ENCODE peak calls at places on chromosome 7, in eight cellular contexts. O is psoas muscle; T is upper lobe of right lung; I is spleen; L is Peyer's patch; M is CD8-positive, alpha-beta T cell; A is SJCRH30; R is IMR-90. E is an unnamed sample.

GRCh38 chr7:4799508-4800268 is 24.3 kb downstream of the AP5Z1 start:
- DNase-seq in M (no peak), R (no peak), A (peak; percentile 35), O (peak; percentile 57), T (no peak), I (no peak), L (no peak), E (no peak)

GRCh38 chr7:19009241-19009935 is 108.0 kb downstream of the TWIST1 start:
- DNase-seq in M (no peak), T (no peak), I (no peak), O (no peak), R (peak; percentile 71), L (no peak), A (no peak), E (no peak)

GRCh38 chr7:122546496-122546895 is 152.4 kb downstream of the RNF133 start:
- DNase-seq in R (no peak), I (no peak), T (no peak), M (no peak), O (peak; percentile 15), A (peak; percentile 6), L (no peak), E (no peak)

GRCh38 chr7:103391976-103392375 is 44.5 kb downstream of the PSMC2 start:
- DNase-seq in M (no peak), T (no peak), O (no peak), R (peak; percentile 15), L (no peak), A (no peak), I (no peak), E (no peak)

GRCh38 chr7:141877365-141877764 is 36.1 kb upstream of the PRSS37 start:
- DNase-seq in R (no peak), A (no peak), T (no peak), I (no peak), O (no peak), M (no peak), L (no peak), E (no peak)

GRCh38 chr7:133794490-133794889 is 332.6 kb upstream of the LRGUK start:
- DNase-seq in O (no peak), I (no peak), A (peak; percentile 11), R (peak; percentile 11), M (no peak), L (no peak), T (no peak), E (no peak)

GRCh38 chr7:92831716-92832622 is 4.4 kb downstream of the CDK6 start:
- DNase-seq in M (no peak), T (no peak), L (no peak), I (no peak), A (peak; percentile 55), O (no peak), R (peak; percentile 96), E (peak; percentile 40)

GRCh38 chr7:83976302-83976701 is 218.3 kb downstream of the SEMA3A start:
- DNase-seq in L (no peak), T (no peak), I (no peak), A (peak; percentile 75), M (no peak), O (no peak), R (peak; percentile 44), E (peak; percentile 23)

GRCh38 chr7:116180302-116180701 is 30.0 kb upstream of the TES start:
- DNase-seq in O (no peak), M (no peak), A (peak; percentile 79), I (no peak), R (peak; percentile 68), L (no peak), T (no peak), E (peak; percentile 67)

GRCh38 chr7:5774790-5775189 is 6.7 kb downstream of the RNF216 start:
- DNase-seq in O (no peak), M (no peak), A (no peak), T (no peak), I (no peak), R (no peak), L (no peak), E (no peak)

GRCh38 chr7:151992375-151992774 is 33.1 kb upstream of the GALNT11 start:
- DNase-seq in A (peak; percentile 79), O (peak; percentile 48), I (peak; percentile 84), T (peak; percentile 75), R (no peak), L (peak; percentile 56), M (peak; percentile 33), E (peak; percentile 26)

GRCh38 chr7:13702261-13702660 is 287.2 kb downstream of the ETV1 start:
- DNase-seq in R (no peak), O (no peak), M (no peak), L (no peak), I (no peak), T (no peak), A (no peak), E (no peak)

GRCh38 chr7:117435475-117436043 is 8.3 kb upstream of the ASZ1 start:
- DNase-seq in A (no peak), R (no peak), M (no peak), T (no peak), I (no peak), O (no peak), L (no peak), E (no peak)

GRCh38 chr7:83178066-83178465 is 15.4 kb upstream of the PCLO start:
- DNase-seq in M (no peak), O (no peak), R (no peak), I (no peak), T (no peak), A (peak; percentile 34), L (no peak), E (no peak)

GRCh38 chr7:17144313-17144712 is 154.1 kb upstream of the AHR start:
- DNase-seq in O (no peak), R (peak; percentile 46), L (no peak), T (no peak), M (peak; percentile 33), A (no peak), I (no peak), E (peak; percentile 34)

GRCh38 chr7:137878333-137878961 is 31.7 kb upstream of the DGKI start:
- DNase-seq in I (peak; percentile 81), A (no peak), L (no peak), O (peak; percentile 86), R (peak; percentile 33), T (no peak), M (no peak), E (no peak)

DNA sequence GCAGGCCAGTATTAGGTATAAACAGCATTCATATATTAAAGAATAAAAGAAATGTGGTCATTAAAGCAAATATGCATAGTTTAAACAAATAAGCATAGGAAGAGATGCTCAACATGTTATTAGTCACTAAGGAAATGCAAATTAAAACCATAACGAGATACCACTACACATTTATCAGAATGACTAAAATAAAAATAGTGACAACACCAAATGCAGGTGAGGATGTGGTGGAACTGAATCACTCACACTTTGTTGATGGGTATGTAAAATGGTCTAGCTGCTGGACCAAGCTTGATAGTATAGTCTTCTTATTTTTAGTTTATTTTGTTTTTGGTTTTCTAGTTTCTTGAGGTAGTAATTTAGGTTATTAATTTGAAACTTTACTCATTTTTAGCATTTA is 242.9 kb downstream of the HGF start:
- DNase-seq in T (no peak), M (no peak), A (no peak), O (no peak), R (no peak), L (no peak), I (no peak), E (no peak)
- H3K4me3 ChIP-seq in T (no peak overlapping the region), M (no peak overlapping the region), A (no peak overlapping the region), O (no peak overlapping the region), R (no peak overlapping the region), L (no peak overlapping the region), I (no peak overlapping the region), E (no peak overlapping the region)

GRCh38 chr7:1995426-1995825 is 237.3 kb downstream of the MAD1L1 start:
- DNase-seq in M (no peak), T (no peak), O (no peak), L (no peak), I (no peak), R (no peak), A (no peak), E (no peak)

GRCh38 chr7:1993776-1994740 is 238.7 kb downstream of the MAD1L1 start:
- DNase-seq in M (no peak), I (no peak), T (no peak), O (no peak), L (no peak), A (no peak), R (no peak), E (no peak)

GRCh38 chr7:1994931-1995330 is 237.8 kb downstream of the MAD1L1 start:
- DNase-seq in R (no peak), O (no peak), M (no peak), T (no peak), I (no peak), L (no peak), A (peak; percentile 64), E (no peak)

GRCh38 chr7:1992554-1992953 is 240.2 kb downstream of the MAD1L1 start:
- DNase-seq in O (no peak), A (no peak), R (no peak), M (no peak), T (no peak), L (no peak), I (no peak), E (no peak)

GRCh38 chr7:1993031-1993685 is 239.6 kb downstream of the MAD1L1 start:
- DNase-seq in M (no peak), L (no peak), O (no peak), T (no peak), I (no peak), A (no peak), R (no peak), E (no peak)
- H3K4me1 ChIP-seq in M (peaks cover under 1% of the 10 kb centered on the region), L (no peaks in the 10 kb centered on the region), O (peaks cover 22% of the 10 kb centered on the region), T (no peaks in the 10 kb centered on the region), I (peaks cover 20% of the 10 kb centered on the region), A (peaks cover 12% of the 10 kb centered on the region), R (no peaks in the 10 kb centered on the region), E (no peaks in the 10 kb centered on the region)

DNA sequence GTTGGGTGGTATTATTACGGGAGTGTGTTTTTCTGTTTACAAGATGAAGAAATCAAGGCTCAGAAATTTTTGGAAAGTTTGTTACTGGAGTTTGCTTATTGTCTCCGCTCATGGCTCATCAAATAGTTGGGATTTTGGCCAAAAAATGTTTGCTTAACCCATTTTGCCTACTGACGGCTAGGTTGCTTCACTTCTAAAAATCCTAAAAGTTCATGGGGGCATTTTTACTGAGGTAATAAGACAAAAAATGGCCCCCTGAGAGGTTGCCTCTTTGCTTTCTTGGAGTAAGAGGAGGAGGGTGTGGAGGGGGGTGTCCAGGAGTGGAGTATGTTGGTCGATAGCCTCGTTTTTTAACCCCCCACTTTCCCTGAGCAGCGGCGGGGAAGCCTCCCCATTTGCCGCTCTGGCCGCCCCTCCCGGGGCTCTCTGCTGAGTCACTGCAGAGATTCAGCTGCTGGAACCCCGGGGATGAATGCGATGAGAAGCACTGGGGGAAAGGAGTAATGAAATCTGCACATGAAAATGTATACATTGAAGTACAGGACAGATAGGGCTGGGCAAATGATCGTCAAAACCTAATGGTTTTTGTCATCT is 1.5 kb downstream of the MEST start:
- DNase-seq in T (no peak), I (no peak), L (no peak), O (no peak), M (no peak), R (peak; percentile 43), A (peak; percentile 60), E (no peak)
- H3K4me3 ChIP-seq in T (peak overlapping the region; percentile 46), I (peak overlapping the region; percentile 73), L (peak overlapping the region; percentile 45), O (peak overlapping the region; percentile 61), M (peak overlapping the region; percentile 43), R (peak overlapping the region; percentile 71), A (peak overlapping the region; percentile 77), E (no peak overlapping the region)

DNA sequence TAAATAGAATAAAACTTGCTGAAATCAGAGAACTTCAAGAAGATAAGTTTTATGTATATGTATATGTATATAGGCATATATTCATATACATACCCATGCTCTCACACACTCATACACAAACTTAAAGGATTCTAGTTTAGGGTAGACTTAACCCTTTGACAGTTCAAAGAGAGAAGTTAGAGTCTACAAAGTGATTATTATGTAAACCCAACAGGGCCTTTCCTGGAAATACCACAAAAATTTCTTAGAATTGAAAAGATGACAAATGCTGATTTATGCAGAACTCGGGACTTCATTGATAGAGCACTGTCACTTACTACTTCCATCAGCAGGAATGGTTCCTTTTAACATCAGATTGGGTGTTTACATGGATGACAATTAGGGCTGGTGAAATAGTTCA is 763.5 kb downstream of the AUTS2 start:
- DNase-seq in L (no peak), T (no peak), I (no peak), R (no peak), A (no peak), M (no peak), O (no peak), E (no peak)
- H3K4me1 ChIP-seq in L (no peaks in the 10 kb centered on the region), T (no peaks in the 10 kb centered on the region), I (no peaks in the 10 kb centered on the region), R (no peaks in the 10 kb centered on the region), A (no peaks in the 10 kb centered on the region), M (peaks cover 7% of the 10 kb centered on the region), O (no peaks in the 10 kb centered on the region), E (peaks cover 10% of the 10 kb centered on the region)

E was measured in CD4-positive, alpha-beta memory T cell.